ENCODE peak calls at places on chromosome 19, in five cellular contexts. One of them, this sample, is unnamed.

GRCh38 chr19:13094771-13095392 is 7.8 kb downstream of the LYL1 start:
- DNase-seq in heart left ventricle: no peak
- DNase-seq in ovary: no peak
- DNase-seq in PC-3: peak; percentile 50
- DNase-seq in fibroblast of lung: no peak
- DNase-seq in this sample: no peak

GRCh38 chr19:49441210-49441959 is at the start of gene SLC17A7:
- DNase-seq in heart left ventricle: peak; percentile 60
- DNase-seq in ovary: no peak
- DNase-seq in PC-3: peak; percentile 40
- DNase-seq in fibroblast of lung: no peak
- DNase-seq in this sample: no peak

GRCh38 chr19:16383584-16384161 is 59.0 kb downstream of the KLF2 start:
- DNase-seq in heart left ventricle: no peak
- DNase-seq in ovary: no peak
- DNase-seq in PC-3: no peak
- DNase-seq in fibroblast of lung: no peak
- DNase-seq in this sample: no peak

GRCh38 chr19:46299004-46299509 is 2.2 kb downstream of the HIF3A start:
- DNase-seq in heart left ventricle: peak; percentile 97
- DNase-seq in ovary: peak; percentile 99
- DNase-seq in PC-3: peak; percentile 76
- DNase-seq in fibroblast of lung: peak; percentile 66
- DNase-seq in this sample: peak; percentile 77

GRCh38 chr19:13337181-13337580 is 169.1 kb downstream of the CACNA1A start:
- DNase-seq in heart left ventricle: no peak
- DNase-seq in ovary: no peak
- DNase-seq in PC-3: no peak
- DNase-seq in fibroblast of lung: no peak
- DNase-seq in this sample: no peak

GRCh38 chr19:18904334-18905057 is 8.5 kb upstream of the CERS1 start:
- DNase-seq in heart left ventricle: no peak
- DNase-seq in ovary: no peak
- DNase-seq in PC-3: no peak
- DNase-seq in fibroblast of lung: no peak
- DNase-seq in this sample: no peak

GRCh38 chr19:40219721-40220276 is 1.6 kb upstream of the TTC9B start:
- DNase-seq in heart left ventricle: no peak
- DNase-seq in ovary: no peak
- DNase-seq in PC-3: peak; percentile 76
- DNase-seq in fibroblast of lung: peak; percentile 79
- DNase-seq in this sample: peak; percentile 90

GRCh38 chr19:35757231-35757748 is 461 bp upstream of the HSPB6 start:
- DNase-seq in heart left ventricle: peak; percentile 97
- DNase-seq in ovary: peak; percentile 99
- DNase-seq in PC-3: peak; percentile 29
- DNase-seq in fibroblast of lung: peak; percentile 96
- DNase-seq in this sample: no peak

GRCh38 chr19:51607077-51607476 is 23.1 kb downstream of the SIGLEC5 start:
- DNase-seq in heart left ventricle: no peak
- DNase-seq in ovary: no peak
- DNase-seq in PC-3: no peak
- DNase-seq in fibroblast of lung: no peak
- DNase-seq in this sample: no peak

GRCh38 chr19:55056827-55057226 is 6.1 kb downstream of the RDH13 start:
- DNase-seq in heart left ventricle: no peak
- DNase-seq in ovary: no peak
- DNase-seq in PC-3: no peak
- DNase-seq in fibroblast of lung: no peak
- DNase-seq in this sample: no peak

GRCh38 chr19:29623726-29624488 is 17.8 kb downstream of the POP4 start:
- DNase-seq in heart left ventricle: no peak
- DNase-seq in ovary: no peak
- DNase-seq in PC-3: no peak
- DNase-seq in fibroblast of lung: no peak
- DNase-seq in this sample: no peak

GRCh38 chr19:53898680-53899341 is 10.3 kb upstream of the CACNG7 start:
- DNase-seq in heart left ventricle: no peak
- DNase-seq in ovary: no peak
- DNase-seq in PC-3: no peak
- DNase-seq in fibroblast of lung: no peak
- DNase-seq in this sample: no peak

GRCh38 chr19:48959341-48960239 is 4.9 kb downstream of the BAX start:
- DNase-seq in heart left ventricle: no peak
- DNase-seq in ovary: no peak
- DNase-seq in PC-3: no peak
- DNase-seq in fibroblast of lung: no peak
- DNase-seq in this sample: no peak

This sample was measured in bronchial epithelial cell.